ENCODE peak calls at places on chromosomes 5 and 9, in ten cellular contexts. D, J, M, H, S, E, K, N, I and Y are unnamed samples.
A peak's percentile ranks its signal among the peaks of the same experiment; 100 is the strongest.

GRCh38 chr5:116754556-116754955 is 179.9 kb upstream of the SEMA6A start:
- DNase-seq in M (no peak), K (no peak), N (no peak), D (no peak), I (no peak), H (no peak), J (no peak), E (no peak), S (no peak), Y (no peak)

GRCh38 chr5:37988454-37989046 is 148.7 kb upstream of the GDNF start:
- DNase-seq in J (no peak), D (no peak), I (no peak), H (no peak), M (no peak), S (no peak), K (no peak), E (peak; percentile 22), N (no peak), Y (no peak)

GRCh38 chr5:36273809-36274526 is 27.7 kb downstream of the RANBP3L start:
- DNase-seq in M (no peak), K (no peak), D (no peak), E (no peak), S (no peak), I (no peak), J (peak; percentile 17), N (no peak), H (no peak), Y (no peak)

GRCh38 chr5:124274949-124275348 is 471.5 kb downstream of the ZNF608 start:
- DNase-seq in D (no peak), J (no peak), N (no peak), K (peak; percentile 23), I (no peak), S (no peak), M (no peak), E (peak; percentile 10), H (no peak), Y (no peak)

GRCh38 chr5:138533973-138534941 is 8.8 kb downstream of the ETF1 start:
- DNase-seq in S (no peak), E (peak; percentile 55), K (no peak), I (no peak), D (no peak), J (no peak), M (no peak), N (no peak), H (no peak), Y (no peak)

GRCh38 chr9:121372563-121373400 is 2.7 kb upstream of the STOM start:
- DNase-seq in S (no peak), J (no peak), E (peak; percentile 74), I (no peak), D (no peak), H (peak; percentile 68), N (peak; percentile 28), M (no peak), K (peak; percentile 83), Y (no peak)

GRCh38 chr9:131289301-131290038 is at the start of gene PLPP7:
- DNase-seq in N (peak; percentile 65), K (no peak), E (peak; percentile 21), D (peak; percentile 33), I (peak; percentile 82), H (no peak), M (no peak), S (no peak), J (no peak), Y (no peak)

GRCh38 chr9:130234340-130235260 is 31.0 kb upstream of the HMCN2 start:
- DNase-seq in I (no peak), D (no peak), J (no peak), S (no peak), N (peak; percentile 40), K (no peak), M (no peak), H (no peak), E (peak; percentile 74), Y (no peak)

GRCh38 chr9:119588874-119589560 is 219.8 kb upstream of the BRINP1 start:
- DNase-seq in I (no peak), S (no peak), K (no peak), J (no peak), N (no peak), M (no peak), H (no peak), D (no peak), E (no peak), Y (no peak)

GRCh38 chr5:7010578-7010977 is 297.3 kb downstream of the TENT4A start:
- DNase-seq in D (no peak), K (no peak), J (no peak), S (no peak), H (no peak), M (no peak), E (no peak), N (no peak), I (no peak), Y (no peak)

GRCh38 chr9:137113385-137114159 is 961 bp downstream of the DPP7 start:
- DNase-seq in M (no peak), I (no peak), H (no peak), K (peak; percentile 25), D (no peak), N (no peak), S (no peak), E (no peak), J (no peak), Y (no peak)

GRCh38 chr5:218457-219289 is 553 bp downstream of the SDHA start:
- DNase-seq in J (no peak), K (peak; percentile 33), I (no peak), N (no peak), E (peak; percentile 57), S (no peak), D (peak; percentile 59), H (no peak), M (peak; percentile 16), Y (peak; percentile 22)

GRCh38 chr5:148909001-148909400 is 82.6 kb downstream of the ADRB2 start:
- DNase-seq in S (no peak), N (peak; percentile 79), H (peak; percentile 72), D (no peak), I (no peak), J (no peak), K (no peak), M (no peak), E (peak; percentile 75), Y (no peak)

GRCh38 chr9:135291165-135291564 is 188.4 kb upstream of the PPP1R26 start:
- DNase-seq in J (no peak), N (no peak), K (no peak), D (no peak), I (no peak), M (no peak), H (no peak), S (no peak), E (no peak), Y (no peak)